ENCODE peak calls at places on chromosomes 16 and 17, in ten cellular contexts. R is CD4-positive, CD25-positive, alpha-beta regulatory T cell; O is HCT116; W is prostate gland; I is cardiac muscle cell; Q is mesendoderm; F is upper lobe of right lung; T is heart right ventricle; N is ascending aorta; P is PC-3. E is an unnamed sample.

GRCh38 chr17:19369846-19370492 is 7.4 kb upstream of the B9D1 start:
- DNase-seq in R (peak; percentile 24), O (no peak), T (peak; percentile 54), W (no peak), N (no peak), F (no peak), Q (no peak), I (no peak), P (no peak), E (no peak)

GRCh38 chr16:69927056-69927757 is 23.9 kb upstream of the CLEC18A start:
- DNase-seq in Q (no peak), F (no peak), P (no peak), R (no peak), O (no peak), N (peak; percentile 89), T (peak; percentile 72), W (no peak), I (peak; percentile 94), E (peak; percentile 67)

GRCh38 chr16:4599037-4599436 is 15.7 kb downstream of the UBALD1 start:
- DNase-seq in F (no peak), O (no peak), W (no peak), P (no peak), Q (no peak), I (no peak), R (no peak), T (no peak), N (no peak), E (peak; percentile 58)

GRCh38 chr17:50630524-50631194 is 4.0 kb upstream of the ABCC3 start:
- DNase-seq in O (peak; percentile 59), P (peak; percentile 89), I (peak; percentile 23), F (peak; percentile 85), W (peak; percentile 70), Q (no peak), R (peak; percentile 39), T (peak; percentile 24), N (no peak), E (peak; percentile 94)

GRCh38 chr16:1909661-1910231 is 8.5 kb downstream of the HS3ST6 start:
- DNase-seq in I (no peak), W (no peak), F (no peak), P (no peak), Q (no peak), N (no peak), O (no peak), T (no peak), R (no peak), E (peak; percentile 68)

GRCh38 chr16:51951668-51952298 is 595.2 kb downstream of the TOX3 start:
- DNase-seq in O (no peak), N (no peak), R (no peak), I (no peak), W (no peak), T (no peak), P (no peak), Q (peak; percentile 88), F (no peak), E (peak; percentile 20)

GRCh38 chr17:14203392-14203791 is 33.3 kb downstream of the CDRT15 start:
- DNase-seq in O (no peak), I (no peak), Q (peak; percentile 36), T (no peak), P (peak; percentile 26), R (peak; percentile 71), W (no peak), F (no peak), N (no peak), E (peak; percentile 58)

GRCh38 chr16:82761236-82761635 is 134.5 kb downstream of the CDH13 start:
- DNase-seq in W (peak; percentile 76), N (peak; percentile 97), F (no peak), Q (no peak), I (peak; percentile 67), O (no peak), R (no peak), T (peak; percentile 82), P (no peak), E (no peak)

GRCh38 chr16:86931410-86931941 is 353.1 kb downstream of the FOXL1 start:
- DNase-seq in N (peak; percentile 80), F (no peak), Q (peak; percentile 48), T (peak; percentile 76), I (peak; percentile 93), O (no peak), P (peak; percentile 46), R (no peak), W (no peak), E (peak; percentile 65)

GRCh38 chr17:32483451-32484019 is 3.3 kb upstream of the CDK5R1 start:
- DNase-seq in I (peak; percentile 90), Q (peak; percentile 97), T (peak; percentile 89), O (no peak), N (peak; percentile 87), W (peak; percentile 36), P (peak; percentile 25), F (peak; percentile 60), R (peak; percentile 61), E (peak; percentile 91)

GRCh38 chr16:56950881-56951771 is 10.6 kb upstream of the CETP start:
- DNase-seq in W (peak; percentile 60), I (peak; percentile 70), F (peak; percentile 75), N (no peak), P (peak; percentile 23), O (no peak), Q (peak; percentile 79), R (peak; percentile 46), T (peak; percentile 26), E (peak; percentile 86)

GRCh38 chr16:3171181-3171854 is 16.7 kb upstream of the OR1F1 start:
- DNase-seq in Q (peak; percentile 88), T (no peak), R (no peak), F (no peak), O (no peak), I (no peak), W (no peak), P (no peak), N (no peak), E (peak; percentile 91)

GRCh38 chr17:78227455-78227916 is 3.9 kb upstream of the TMEM235 start:
- DNase-seq in W (no peak), P (no peak), F (peak; percentile 64), N (no peak), O (no peak), I (no peak), Q (no peak), R (no peak), T (no peak), E (peak; percentile 49)

GRCh38 chr17:75110307-75110937 is 653 bp downstream of the ARMC7 start:
- DNase-seq in I (no peak), F (no peak), Q (peak; percentile 50), N (no peak), T (no peak), P (peak; percentile 48), R (no peak), O (no peak), W (no peak), E (no peak)

GRCh38 chr17:34613064-34614019 is 34.0 kb downstream of the TMEM132E start:
- DNase-seq in O (no peak), W (peak; percentile 11), F (no peak), P (no peak), Q (peak; percentile 68), R (no peak), T (no peak), I (peak; percentile 4), N (no peak), E (peak; percentile 71)

GRCh38 chr17:2780256-2780655 is 16.0 kb upstream of the RAP1GAP2 start:
- DNase-seq in T (no peak), Q (no peak), N (no peak), F (no peak), I (no peak), R (no peak), W (no peak), P (no peak), O (no peak), E (no peak)

GRCh38 chr17:2783310-2784030 is 12.8 kb upstream of the RAP1GAP2 start:
- DNase-seq in R (no peak), P (no peak), O (no peak), F (no peak), W (no peak), N (no peak), T (no peak), Q (no peak), I (no peak), E (no peak)

GRCh38 chr17:2779545-2779944 is 16.7 kb upstream of the RAP1GAP2 start:
- DNase-seq in P (no peak), W (no peak), R (no peak), I (no peak), Q (no peak), F (no peak), T (no peak), N (no peak), O (no peak), E (no peak)

GRCh38 chr17:2782030-2782429 is 14.2 kb upstream of the RAP1GAP2 start:
- DNase-seq in Q (peak; percentile 32), W (no peak), N (no peak), R (no peak), O (no peak), I (peak; percentile 57), F (peak; percentile 73), P (peak; percentile 16), T (no peak), E (peak; percentile 28)

GRCh38 chr17:2780931-2781454 is 15.2 kb upstream of the RAP1GAP2 start:
- DNase-seq in Q (no peak), O (no peak), I (no peak), T (no peak), R (no peak), N (no peak), F (no peak), P (no peak), W (no peak), E (no peak)
- H3K27me3 ChIP-seq in Q (no peaks in the 10 kb centered on the region), O (no peaks in the 10 kb centered on the region), I (peaks cover 21% of the 10 kb centered on the region), T (peaks cover 26% of the 10 kb centered on the region), R (no peaks in the 10 kb centered on the region), N (no peaks in the 10 kb centered on the region), F (peaks cover 23% of the 10 kb centered on the region), P (no peaks in the 10 kb centered on the region), W (peaks cover 3% of the 10 kb centered on the region), E (peaks cover 12% of the 10 kb centered on the region)

DNA sequence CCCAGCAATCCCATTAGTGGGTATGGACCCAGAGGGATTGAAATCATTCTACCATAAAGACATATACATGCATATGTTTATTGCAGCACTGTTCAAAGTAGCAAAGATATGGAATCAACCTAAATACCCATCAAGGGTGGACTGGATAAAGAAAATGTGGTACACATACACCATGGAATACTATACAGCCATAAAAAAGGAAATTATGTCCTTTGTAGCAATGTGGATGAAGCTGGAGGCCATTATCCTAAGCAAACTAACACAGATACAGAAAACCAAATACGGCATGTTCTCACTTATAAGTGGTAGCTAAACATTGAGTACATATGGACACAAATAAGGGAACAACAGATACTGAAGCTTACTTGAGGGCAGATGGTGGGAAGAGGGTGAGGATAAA is 2.4 kb downstream of the KRTAP2-3 start:
- DNase-seq in Q (no peak), R (no peak), P (no peak), N (no peak), T (no peak), F (no peak), O (no peak), W (no peak), I (no peak), E (no peak)
- H3K4me3 ChIP-seq in Q (no peak overlapping the region), R (no peak overlapping the region), P (no peak overlapping the region), N (no peak overlapping the region), T (no peak overlapping the region), F (no peak overlapping the region), O (no peak overlapping the region), W (no peak overlapping the region), I (no peak overlapping the region), E (no peak overlapping the region)

GRCh38 chr16:27498426-27498825 is 51.3 kb downstream of the GTF3C1 start:
- DNase-seq in Q (no peak), F (no peak), I (no peak), T (no peak), N (no peak), W (no peak), R (no peak), O (no peak), P (no peak), E (no peak)
- H3K36me3 ChIP-seq in Q (peaks cover 14% of the 10 kb centered on the region), F (peaks cover 97% of the 10 kb centered on the region), I (peaks cover 87% of the 10 kb centered on the region), T (peaks cover 100% of the 10 kb centered on the region), N (peaks cover 88% of the 10 kb centered on the region), W (peaks cover 57% of the 10 kb centered on the region), R (peaks cover 88% of the 10 kb centered on the region), O (peaks cover 37% of the 10 kb centered on the region), P (peaks cover 20% of the 10 kb centered on the region), E (peaks cover 56% of the 10 kb centered on the region)

GRCh38 chr16:19960183-19960582 is 75.5 kb upstream of the GPRC5B start:
- DNase-seq in I (no peak), Q (no peak), O (no peak), N (no peak), P (no peak), F (no peak), T (no peak), R (no peak), W (no peak), E (no peak)
- H3K27me3 ChIP-seq in I (no peaks in the 10 kb centered on the region), Q (no peaks in the 10 kb centered on the region), O (peaks cover 29% of the 10 kb centered on the region), N (no peaks in the 10 kb centered on the region), P (peaks cover 26% of the 10 kb centered on the region), F (no peaks in the 10 kb centered on the region), T (no peaks in the 10 kb centered on the region), R (no peaks in the 10 kb centered on the region), W (no peaks in the 10 kb centered on the region), E (no peaks in the 10 kb centered on the region)